ENCODE peak calls at places on chromosomes 7 and 10, in five cellular contexts. A is NCI-H1105; H is naive thymus-derived CD8-positive, alpha-beta T cell; V is CD4-positive, CD25-positive, alpha-beta regulatory T cell; C is naive B cell. R is an unnamed sample.
A peak's percentile ranks its signal among the peaks of the same experiment; 100 is the strongest.

GRCh38 chr10:89373916-89374711 is 3.7 kb upstream of the IFIT1B start:
- DNase-seq in A (no peak), H (no peak), V (no peak), C (no peak), R (peak; percentile 94)

GRCh38 chr7:23239253-23239652 is 7.3 kb upstream of the GPNMB start:
- DNase-seq in A (no peak), H (no peak), V (no peak), C (no peak), R (no peak)

GRCh38 chr7:75575488-75576112 is 83.5 kb downstream of the SPDYE5 start:
- DNase-seq in A (no peak), H (no peak), V (no peak), C (no peak), R (no peak)

GRCh38 chr10:132065491-132066105 is at the start of gene JAKMIP3:
- DNase-seq in A (no peak), H (no peak), V (no peak), C (no peak), R (peak; percentile 32)

GRCh38 chr10:64708920-64709681 is 1187.9 kb downstream of the REEP3 start:
- DNase-seq in A (no peak), H (no peak), V (no peak), C (no peak), R (no peak)

GRCh38 chr10:104391150-104391968 is 37.7 kb downstream of the CFAP58 start:
- DNase-seq in A (no peak), H (no peak), V (no peak), C (no peak), R (no peak)

GRCh38 chr10:96967847-96968246 is 135.7 kb downstream of the LCOR start:
- DNase-seq in A (no peak), H (no peak), V (no peak), C (no peak), R (no peak)

GRCh38 chr7:92259610-92260247 is 14.0 kb downstream of the ANKIB1 start:
- DNase-seq in A (no peak), H (no peak), V (no peak), C (no peak), R (no peak)

GRCh38 chr10:108439397-108439796 is 1274.9 kb upstream of the SORCS1 start:
- DNase-seq in A (no peak), H (no peak), V (no peak), C (no peak), R (no peak)

GRCh38 chr7:115533785-115534184 is 496.8 kb downstream of the TFEC start:
- DNase-seq in A (no peak), H (no peak), V (no peak), C (no peak), R (no peak)

GRCh38 chr7:112157072-112157471 is 49.1 kb downstream of the DOCK4 start:
- DNase-seq in A (no peak), H (no peak), V (no peak), C (no peak), R (no peak)

GRCh38 chr7:137949416-137950262 is 52.2 kb downstream of the CREB3L2 start:
- DNase-seq in A (no peak), H (no peak), V (no peak), C (no peak), R (no peak)

GRCh38 chr7:113118074-113118959 is at the start of gene SMIM30:
- DNase-seq in A (peak; percentile 91), H (peak; percentile 76), V (peak; percentile 89), C (peak; percentile 84), R (peak; percentile 95)

GRCh38 chr7:129569811-129570215 is 41.7 kb upstream of the NRF1 start:
- DNase-seq in A (no peak), H (no peak), V (no peak), C (no peak), R (no peak)

GRCh38 chr7:92925876-92926696 is 89.7 kb upstream of the CDK6 start:
- DNase-seq in A (no peak), H (no peak), V (no peak), C (no peak), R (no peak)

GRCh38 chr10:79268100-79268670 is 79.1 kb upstream of the PPIF start:
- DNase-seq in A (no peak), H (no peak), V (no peak), C (no peak), R (no peak)

GRCh38 chr7:100211342-100211780 is 8.4 kb upstream of the PVRIG start:
- DNase-seq in A (no peak), H (no peak), V (peak; percentile 32), C (peak; percentile 61), R (no peak)

GRCh38 chr10:121988361-121989324 is at the start of gene TACC2:
- DNase-seq in A (no peak), H (no peak), V (no peak), C (no peak), R (no peak)

GRCh38 chr10:124658591-124659240 is 85.5 kb downstream of the FAM53B start:
- DNase-seq in A (no peak), H (no peak), V (no peak), C (no peak), R (no peak)